ENCODE peak calls at places on chromosomes 7 and 10, in nine cellular contexts. J is IMR-90; D is CD8-positive, alpha-beta T cell; S is BJ; K is AG09319; C is thoracic aorta; R is endothelial cell; N is cardiac muscle cell; Q is fibroblast of lung. T is an unnamed sample.

GRCh38 chr10:75405201-75406143 is 3.9 kb upstream of the ZNF503 start:
- DNase-seq in K (no peak), S (no peak), R (peak), C (no peak), J (no peak), Q (peak), N (no peak), D (no peak), T (no peak)

GRCh38 chr10:92662852-92663251 is 26.9 kb upstream of the HHEX start:
- DNase-seq in D (no peak), Q (peak), N (no peak), J (no peak), K (no peak), R (no peak), C (no peak), S (no peak), T (no peak)

GRCh38 chr10:21751341-21752310 is 217.6 kb downstream of the MLLT10 start:
- DNase-seq in R (no peak), N (no peak), Q (no peak), J (no peak), S (no peak), K (no peak), D (no peak), C (no peak), T (no peak)

GRCh38 chr10:87845624-87846377 is 17.5 kb downstream of the KLLN start:
- DNase-seq in K (no peak), C (no peak), J (peak), Q (peak), D (no peak), S (peak), N (peak), R (no peak), T (peak)

GRCh38 chr7:80666376-80666775 is 27.9 kb downstream of the CD36 start:
- DNase-seq in Q (no peak), J (no peak), N (no peak), K (no peak), R (no peak), C (no peak), D (no peak), S (no peak), T (no peak)

GRCh38 chr7:50660040-50660829 is 95.0 kb upstream of the DDC start:
- DNase-seq in Q (no peak), J (no peak), N (no peak), K (no peak), S (no peak), R (no peak), D (peak), C (no peak), T (no peak)

GRCh38 chr7:976901-977325 is 1.6 kb upstream of the COX19 start:
- DNase-seq in N (no peak), C (no peak), R (no peak), D (no peak), Q (no peak), S (no peak), J (no peak), K (no peak), T (no peak)

GRCh38 chr7:133614251-133614650 is 361.4 kb downstream of the EXOC4 start:
- DNase-seq in Q (no peak), S (no peak), D (no peak), R (no peak), N (no peak), J (no peak), K (no peak), C (no peak), T (no peak)

GRCh38 chr7:18086165-18087030 is 58.8 kb upstream of the PRPS1L1 start:
- DNase-seq in N (peak), Q (no peak), R (peak), C (no peak), K (no peak), D (no peak), S (no peak), J (no peak), T (no peak)

GRCh38 chr10:86160890-86161585 is 205.6 kb downstream of the GRID1 start:
- DNase-seq in N (no peak), K (no peak), S (no peak), C (no peak), Q (no peak), D (no peak), J (no peak), R (no peak), T (no peak)

GRCh38 chr10:94042001-94042813 is 48.5 kb downstream of the PLCE1 start:
- DNase-seq in K (peak), Q (peak), C (no peak), J (peak), N (peak), R (no peak), D (no peak), S (peak), T (peak)
- TF ChIP-seq CTCF in K (peak), Q (peak), C (no peak), J (peak), N (peak), R (no peak), D (no peak), S (peak), T (peak)

GRCh38 chr7:135918134-135918533 is 59.0 kb downstream of the MTPN start:
- DNase-seq in K (no peak), R (no peak), D (no peak), J (no peak), C (no peak), Q (no peak), S (no peak), N (no peak), T (no peak)
- TF ChIP-seq CTCF in K (no peak), R (no peak), D (no peak), J (no peak), C (no peak), Q (no peak), S (no peak), N (no peak), T (no peak)

GRCh38 chr10:84204610-84205009 is 10.3 kb downstream of the CDHR1 start:
- DNase-seq in N (no peak), J (no peak), D (no peak), C (no peak), S (no peak), K (no peak), R (no peak), Q (no peak), T (no peak)

GRCh38 chr10:84205853-84206513 is 11.6 kb downstream of the CDHR1 start:
- DNase-seq in R (no peak), Q (no peak), C (no peak), J (no peak), N (no peak), K (no peak), D (no peak), S (no peak), T (no peak)

GRCh38 chr10:84202349-84202748 is 8.0 kb downstream of the CDHR1 start:
- DNase-seq in S (no peak), D (no peak), R (no peak), Q (no peak), N (no peak), K (no peak), C (no peak), J (no peak), T (no peak)

GRCh38 chr10:84205049-84205852 is 10.9 kb downstream of the CDHR1 start:
- DNase-seq in S (no peak), K (no peak), N (peak), J (peak), R (peak), Q (peak), D (peak), C (no peak), T (peak)

GRCh38 chr10:84204122-84204521 is 9.8 kb downstream of the CDHR1 start:
- DNase-seq in N (no peak), S (no peak), C (no peak), D (no peak), Q (no peak), K (no peak), R (no peak), J (no peak), T (no peak)
- TF ChIP-seq CTCF in N (peak), S (peak), C (no peak), D (no peak), Q (no peak), K (no peak), R (peak), J (peak), T (peak)

GRCh38 chr7:41051062-41051461 is 651.8 kb downstream of the INHBA start:
- DNase-seq in R (no peak), S (no peak), Q (no peak), D (no peak), K (no peak), C (no peak), N (no peak), J (no peak), T (no peak)

GRCh38 chr7:41054960-41055700 is 647.8 kb downstream of the INHBA start:
- DNase-seq in R (no peak), K (no peak), D (no peak), C (no peak), Q (peak), J (no peak), N (no peak), S (no peak), T (no peak)

GRCh38 chr7:41051525-41051924 is 651.4 kb downstream of the INHBA start:
- DNase-seq in D (no peak), Q (peak), K (no peak), J (no peak), R (no peak), S (no peak), N (no peak), C (no peak), T (no peak)

GRCh38 chr7:41052736-41053135 is 650.2 kb downstream of the INHBA start:
- DNase-seq in J (no peak), K (no peak), Q (no peak), R (no peak), D (no peak), N (no peak), C (no peak), S (no peak), T (no peak)

DNA sequence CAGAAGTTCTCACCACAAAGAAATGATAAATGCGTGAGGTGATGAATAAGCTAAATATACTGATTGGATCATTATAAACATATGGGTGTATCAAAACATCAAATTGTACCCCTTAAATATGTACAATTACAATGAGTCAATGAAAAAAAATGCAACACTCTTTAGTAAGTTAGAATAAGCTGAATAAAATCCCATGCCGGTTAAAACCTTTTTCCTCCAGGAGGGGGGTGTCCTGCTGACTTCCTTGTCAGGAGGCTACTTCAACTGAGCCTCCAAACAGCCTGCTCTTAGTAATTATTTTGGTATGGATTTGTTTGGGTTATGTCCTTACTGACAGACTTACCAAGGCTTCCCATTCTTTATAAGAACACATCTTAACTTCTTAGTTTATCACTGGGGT is 649.1 kb downstream of the INHBA start:
- DNase-seq in C (no peak), D (no peak), J (peak), S (no peak), R (no peak), N (no peak), Q (peak), K (no peak), T (peak)
- TF ChIP-seq CTCF in C (no peak), D (no peak), J (peak), S (peak), R (no peak), N (no peak), Q (peak), K (no peak), T (peak)

GRCh38 chr7:94392391-94392782 is 2.3 kb upstream of the COL1A2 start:
- DNase-seq in D (no peak), R (no peak), N (peak), C (no peak), J (no peak), K (no peak), S (no peak), Q (no peak), T (no peak)

GRCh38 chr7:94389381-94389780 is 5.3 kb upstream of the COL1A2 start:
- DNase-seq in S (no peak), K (no peak), D (no peak), Q (no peak), C (no peak), N (peak), J (no peak), R (no peak), T (no peak)

GRCh38 chr7:94394058-94394398 is 667 bp upstream of the COL1A2 start:
- DNase-seq in R (peak), Q (no peak), S (no peak), K (no peak), C (no peak), J (peak), N (peak), D (no peak), T (no peak)

GRCh38 chr7:94393251-94393758 is 1.4 kb upstream of the COL1A2 start:
- DNase-seq in S (no peak), D (no peak), K (peak), R (no peak), N (peak), C (no peak), Q (peak), J (peak), T (no peak)

GRCh38 chr7:94391716-94392390 is 2.8 kb upstream of the COL1A2 start:
- DNase-seq in S (peak), J (peak), R (no peak), N (peak), C (no peak), K (peak), Q (peak), D (no peak), T (peak)
- TF ChIP-seq CTCF in S (no peak), J (no peak), R (no peak), N (no peak), C (no peak), K (no peak), Q (no peak), D (no peak), T (no peak)

DNA sequence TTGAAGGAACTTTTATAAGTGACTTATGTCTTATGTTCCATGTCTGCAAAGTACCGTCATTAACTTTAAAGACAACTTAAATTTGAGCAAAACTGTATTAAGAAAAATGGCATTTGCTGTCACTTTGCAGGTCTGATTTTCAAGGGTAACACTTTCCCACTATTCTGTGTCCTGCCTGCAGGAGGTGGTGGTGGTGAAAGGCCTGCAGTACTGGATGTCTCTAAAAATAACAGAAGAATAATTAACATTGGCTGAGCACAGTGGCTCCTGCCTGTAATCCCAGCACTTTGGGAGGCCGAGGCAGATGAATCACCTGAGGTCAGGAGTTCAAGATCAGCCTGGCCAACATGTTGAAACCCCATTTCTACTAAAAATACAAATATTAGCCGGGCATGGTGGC is 13.2 kb upstream of the PTER start:
- DNase-seq in C (no peak), J (no peak), N (no peak), R (no peak), K (no peak), D (no peak), S (no peak), Q (no peak), T (no peak)
- TF ChIP-seq CTCF in C (no peak), J (no peak), N (no peak), R (no peak), K (no peak), D (no peak), S (no peak), Q (no peak), T (no peak)

GRCh38 chr10:71212249-71213126 is at the start of gene UNC5B:
- DNase-seq in K (peak), R (peak), D (peak), Q (peak), J (peak), S (no peak), N (peak), C (peak), T (peak)
- TF ChIP-seq CTCF in K (peak), R (peak), D (no peak), Q (no peak), J (peak), S (no peak), N (peak), C (peak), T (peak)